ENCODE peak calls at places on chromosome 11, in ten cellular contexts. Z, E, F, L, Q, D, K, C, Y and T are unnamed samples.

GRCh38 chr11:134730596-134731538 is 318.8 kb upstream of the B3GAT1 start:
- DNase-seq in Z (no peak), E (no peak), F (no peak), L (no peak), Q (peak; percentile 28), D (no peak), K (no peak), C (no peak), Y (no peak), T (no peak)

GRCh38 chr11:90223248-90223585 is 368 bp upstream of the CHORDC1 start:
- DNase-seq in Z (no peak), E (no peak), F (no peak), L (no peak), Q (no peak), D (no peak), K (no peak), C (no peak), Y (no peak), T (no peak)

GRCh38 chr11:62538470-62539237 is 8.0 kb downstream of the AHNAK start:
- DNase-seq in Z (no peak), E (no peak), F (no peak), L (no peak), Q (no peak), D (no peak), K (no peak), C (no peak), Y (no peak), T (no peak)

GRCh38 chr11:117809236-117810055 is 12.4 kb upstream of the DSCAML1 start:
- DNase-seq in Z (peak; percentile 83), E (no peak), F (peak; percentile 41), L (peak; percentile 86), Q (peak; percentile 78), D (peak; percentile 91), K (no peak), C (peak; percentile 57), Y (no peak), T (peak; percentile 90)

GRCh38 chr11:65595921-65596281 is 301 bp upstream of the KCNK7 start:
- DNase-seq in Z (no peak), E (no peak), F (no peak), L (no peak), Q (no peak), D (no peak), K (no peak), C (no peak), Y (no peak), T (no peak)

GRCh38 chr11:6270584-6271246 is 11.1 kb downstream of the CCKBR start:
- DNase-seq in Z (no peak), E (no peak), F (no peak), L (no peak), Q (no peak), D (no peak), K (no peak), C (no peak), Y (no peak), T (no peak)

GRCh38 chr11:133931449-133932060 is 25.2 kb downstream of the IGSF9B start:
- DNase-seq in Z (no peak), E (no peak), F (no peak), L (no peak), Q (no peak), D (no peak), K (no peak), C (no peak), Y (no peak), T (no peak)

GRCh38 chr11:81165164-81165563 is 1568.5 kb downstream of the FAM181B start:
- DNase-seq in Z (no peak), E (no peak), F (no peak), L (no peak), Q (peak; percentile 55), D (no peak), K (no peak), C (no peak), Y (no peak), T (no peak)

GRCh38 chr11:109000531-109000930 is 335.7 kb downstream of the DDX10 start:
- DNase-seq in Z (no peak), E (no peak), F (no peak), L (no peak), Q (no peak), D (no peak), K (no peak), C (no peak), Y (no peak), T (no peak)

GRCh38 chr11:7927635-7928034 is 3.4 kb downstream of the OR10A6 start:
- DNase-seq in Z (no peak), E (no peak), F (no peak), L (no peak), Q (no peak), D (no peak), K (no peak), C (no peak), Y (no peak), T (no peak)

GRCh38 chr11:124669193-124669592 is 4.3 kb downstream of the SIAE start:
- DNase-seq in Z (no peak), E (no peak), F (peak; percentile 71), L (peak; percentile 49), Q (peak; percentile 43), D (no peak), K (no peak), C (peak; percentile 49), Y (peak; percentile 25), T (no peak)

GRCh38 chr11:17596310-17596669 is 49.2 kb downstream of the OTOG start:
- DNase-seq in Z (peak; percentile 52), E (no peak), F (no peak), L (no peak), Q (no peak), D (peak; percentile 9), K (no peak), C (no peak), Y (no peak), T (no peak)

GRCh38 chr11:112852141-112852853 is 108.9 kb upstream of the NCAM1 start:
- DNase-seq in Z (no peak), E (no peak), F (peak; percentile 70), L (no peak), Q (no peak), D (no peak), K (no peak), C (no peak), Y (no peak), T (no peak)

GRCh38 chr11:26931881-26932280 is 62.0 kb upstream of the FIBIN start:
- DNase-seq in Z (no peak), E (no peak), F (no peak), L (no peak), Q (no peak), D (no peak), K (no peak), C (no peak), Y (no peak), T (no peak)

GRCh38 chr11:116782728-116783127 is 5.1 kb downstream of the ZPR1 start:
- DNase-seq in Z (no peak), E (no peak), F (no peak), L (no peak), Q (no peak), D (no peak), K (no peak), C (peak; percentile 41), Y (no peak), T (no peak)

GRCh38 chr11:131746201-131746600 is 375.8 kb downstream of the NTM start:
- DNase-seq in Z (no peak), E (no peak), F (no peak), L (no peak), Q (no peak), D (no peak), K (no peak), C (no peak), Y (no peak), T (no peak)

GRCh38 chr11:34625576-34625975 is 4.7 kb downstream of the EHF start:
- DNase-seq in Z (no peak), E (no peak), F (no peak), L (no peak), Q (no peak), D (no peak), K (no peak), C (no peak), Y (no peak), T (no peak)
- H3K27ac ChIP-seq in Z (no peak overlapping the region), E (no peak overlapping the region), F (no peak overlapping the region), L (peak overlapping the region; percentile 68), Q (no peak overlapping the region), D (no peak overlapping the region), K (peak overlapping the region; percentile 99), C (no peak overlapping the region), Y (peak overlapping the region; percentile 96), T (no peak overlapping the region)

DNA sequence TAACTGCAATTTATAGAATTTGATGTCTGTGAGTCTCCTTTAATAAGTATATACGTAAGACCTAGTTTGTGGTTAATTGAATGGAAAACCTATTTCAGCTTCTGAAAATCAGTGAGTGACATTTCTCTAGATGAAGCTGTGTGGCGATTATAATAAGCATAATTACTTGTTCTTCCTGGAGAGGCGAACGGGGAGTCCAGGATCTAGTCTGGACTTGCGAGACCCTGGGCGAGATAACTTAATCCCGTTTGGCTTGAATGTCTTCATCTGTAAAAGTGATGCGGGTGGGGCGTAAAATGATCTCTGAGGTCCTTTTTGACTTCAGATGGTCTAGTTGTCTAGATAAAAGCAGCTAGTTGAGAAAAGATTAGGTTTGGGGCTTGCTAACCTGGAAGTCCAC is 1.1 kb downstream of the PRRG4 start:
- DNase-seq in Z (no peak), E (no peak), F (no peak), L (no peak), Q (no peak), D (no peak), K (no peak), C (no peak), Y (no peak), T (no peak)
- H3K27ac ChIP-seq in Z (no peak overlapping the region), E (no peak overlapping the region), F (no peak overlapping the region), L (no peak overlapping the region), Q (no peak overlapping the region), D (peak overlapping the region; percentile 86), K (peak overlapping the region; percentile 88), C (peak overlapping the region; percentile 49), Y (peak overlapping the region; percentile 95), T (no peak overlapping the region)

DNA sequence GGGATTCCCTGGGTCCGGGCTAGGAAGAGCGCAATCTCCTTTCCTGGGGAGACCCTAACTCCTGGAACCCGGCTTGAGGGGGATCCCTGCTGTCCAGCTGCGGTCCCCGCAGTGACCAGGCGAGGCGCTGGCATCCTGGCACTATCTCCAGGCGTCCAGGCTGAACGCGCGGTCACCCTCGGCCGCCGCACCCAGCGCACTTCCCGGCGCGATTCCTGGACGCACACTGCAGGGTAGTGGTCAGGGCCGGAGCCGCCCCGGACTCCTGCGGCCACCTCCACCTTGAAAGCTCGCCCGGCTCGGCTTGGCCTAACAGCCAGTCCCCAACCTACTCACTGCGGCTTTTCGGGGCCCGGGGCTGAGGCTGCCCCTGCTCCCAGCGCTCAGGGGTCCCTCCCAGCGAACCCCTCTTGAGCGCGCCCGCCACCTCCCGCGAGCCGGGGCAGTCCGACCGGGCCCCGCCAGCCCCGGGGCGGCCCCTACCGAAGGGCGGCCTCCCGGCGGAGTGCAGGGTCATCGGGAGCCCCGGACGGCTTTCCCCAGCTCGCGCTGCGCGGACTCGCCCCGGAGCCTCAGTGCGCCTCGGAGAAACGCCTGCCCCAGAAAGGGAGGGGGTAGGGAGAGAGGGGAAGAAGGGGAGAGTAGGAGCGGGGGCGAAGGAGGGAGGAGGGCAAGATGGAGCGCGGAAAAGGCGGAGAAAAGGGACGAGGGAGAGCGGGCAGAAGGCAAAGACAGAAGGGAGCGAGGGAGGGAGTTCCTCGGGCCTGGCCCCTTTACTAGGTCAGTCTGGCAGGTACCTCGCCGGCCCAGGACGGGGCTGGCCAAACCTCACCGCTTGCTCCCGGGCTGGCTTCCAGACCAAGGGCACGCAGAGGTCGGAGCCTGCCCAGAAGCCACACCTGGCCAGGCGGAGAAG is 1.0 kb downstream of the POU2AF3 start:
- DNase-seq in Z (no peak), E (no peak), F (peak; percentile 33), L (peak; percentile 58), Q (peak; percentile 59), D (peak; percentile 90), K (no peak), C (peak; percentile 52), Y (peak; percentile 69), T (peak; percentile 81)
- H3K27ac ChIP-seq in Z (no peak overlapping the region), E (peak overlapping the region; percentile 87), F (no peak overlapping the region), L (peak overlapping the region; percentile 97), Q (no peak overlapping the region), D (peak overlapping the region; percentile 91), K (no peak overlapping the region), C (no peak overlapping the region), Y (peak overlapping the region; percentile 94), T (peak overlapping the region; percentile 75)

GRCh38 chr11:18834754-18835466 is 43.3 kb upstream of the PTPN5 start:
- DNase-seq in Z (no peak), E (no peak), F (no peak), L (no peak), Q (no peak), D (no peak), K (no peak), C (no peak), Y (peak; percentile 84), T (no peak)
- H3K27ac ChIP-seq in Z (no peak overlapping the region), E (no peak overlapping the region), F (no peak overlapping the region), L (no peak overlapping the region), Q (no peak overlapping the region), D (no peak overlapping the region), K (no peak overlapping the region), C (no peak overlapping the region), Y (peak overlapping the region; percentile 30), T (no peak overlapping the region)